ENCODE peak calls at places on chromosomes 1 and 21, in nine cellular contexts. E is CD8-positive, alpha-beta memory T cell; A is GM12892; U is RCC 7860; W is mucosa of gallbladder; K is AG10803; H is GM23248; O is stimulated activated CD4-positive, alpha-beta T cell treated with anti-CD3 and anti-CD28 coated beads, Interleukin-1b, Interleukin-23, amount 100 ng/mL, for 1 hour; I is activated T-helper 1 cell treated with Interleukin-2 at 50 U/mL for 16 hours. T is an unnamed sample.

GRCh38 chr21:35563885-35564451 is 496.4 kb downstream of the SETD4 start:
- DNase-seq in K (peak), I (no peak), E (no peak), U (no peak), H (peak), A (no peak), W (peak), O (no peak), T (peak)

GRCh38 chr1:22790232-22791008 is 79.8 kb downstream of the EPHB2 start:
- DNase-seq in E (no peak), H (no peak), O (no peak), W (no peak), K (no peak), I (no peak), U (no peak), A (no peak), T (no peak)

GRCh38 chr1:119097380-119097779 is 43.1 kb downstream of the WARS2 start:
- DNase-seq in K (peak), O (no peak), H (peak), W (no peak), E (no peak), A (no peak), U (no peak), I (no peak), T (no peak)

GRCh38 chr21:15275615-15276228 is 210.9 kb upstream of the NRIP1 start:
- DNase-seq in A (no peak), O (no peak), W (no peak), H (peak), I (no peak), E (no peak), U (no peak), K (no peak), T (no peak)

GRCh38 chr1:74767490-74767889 is 34.5 kb downstream of the TYW3 start:
- DNase-seq in W (no peak), A (no peak), U (no peak), E (no peak), I (no peak), O (no peak), K (peak), H (peak), T (peak)

GRCh38 chr1:1236176-1236763 is 4.2 kb downstream of the B3GALT6 start:
- DNase-seq in K (no peak), O (no peak), H (no peak), A (no peak), U (no peak), E (no peak), W (no peak), I (no peak), T (no peak)

GRCh38 chr1:29709711-29710169 is 473.4 kb downstream of the PTPRU start:
- DNase-seq in A (no peak), K (peak), U (peak), W (no peak), E (no peak), O (no peak), H (peak), I (no peak), T (no peak)

GRCh38 chr1:58361134-58361533 is 185.4 kb downstream of the OMA1 start:
- DNase-seq in K (no peak), H (no peak), U (no peak), A (no peak), I (no peak), O (no peak), W (no peak), E (no peak), T (no peak)

GRCh38 chr1:145782166-145783099 is 41.5 kb downstream of the RNF115 start:
- DNase-seq in K (peak), A (no peak), E (no peak), H (peak), U (peak), W (no peak), I (no peak), O (no peak), T (peak)

GRCh38 chr1:5492861-5493260 is 499.4 kb downstream of the NPHP4 start:
- DNase-seq in W (no peak), A (no peak), E (no peak), H (no peak), U (no peak), O (no peak), I (no peak), K (no peak), T (no peak)

GRCh38 chr1:222182641-222183040 is 365.3 kb downstream of the HHIPL2 start:
- DNase-seq in A (no peak), H (peak), U (no peak), W (no peak), O (no peak), K (no peak), E (no peak), I (no peak), T (no peak)

GRCh38 chr1:99621340-99621901 is 24.5 kb upstream of the PALMD start:
- DNase-seq in I (no peak), A (no peak), H (no peak), O (no peak), W (no peak), E (no peak), U (no peak), K (no peak), T (no peak)

GRCh38 chr1:51506537-51506936 is 12.5 kb downstream of the EPS15 start:
- DNase-seq in I (no peak), O (no peak), W (no peak), H (peak), K (peak), A (no peak), E (no peak), U (no peak), T (no peak)

GRCh38 chr1:189962171-189962570 is 515.5 kb downstream of the BRINP3 start:
- DNase-seq in U (no peak), O (no peak), W (no peak), E (no peak), A (no peak), H (peak), I (no peak), K (peak), T (peak)

GRCh38 chr1:110645962-110646735 is 28.6 kb downstream of the KCNA3 start:
- DNase-seq in W (no peak), O (no peak), U (no peak), A (no peak), I (no peak), H (peak), E (no peak), K (peak), T (peak)

GRCh38 chr1:182087951-182088350 is 26.4 kb upstream of the ZNF648 start:
- DNase-seq in I (no peak), O (no peak), A (no peak), W (no peak), E (no peak), K (no peak), H (no peak), U (no peak), T (no peak)

GRCh38 chr1:10779201-10779600 is 17.2 kb downstream of the CASZ1 start:
- DNase-seq in A (no peak), U (peak), W (peak), O (no peak), E (no peak), H (no peak), I (no peak), K (no peak), T (no peak)

GRCh38 chr21:43767980-43768867 is 7.9 kb downstream of the CSTB start:
- DNase-seq in E (no peak), K (peak), H (peak), A (no peak), O (no peak), U (peak), I (no peak), W (peak), T (no peak)

GRCh38 chr1:6113116-6113515 is 67.0 kb downstream of the CHD5 start:
- DNase-seq in E (no peak), O (no peak), I (no peak), A (no peak), H (no peak), K (no peak), U (no peak), W (no peak), T (no peak)

GRCh38 chr1:235549361-235550139 is 45.3 kb upstream of the B3GALNT2 start:
- DNase-seq in H (no peak), K (no peak), W (no peak), A (no peak), I (no peak), E (no peak), U (no peak), O (no peak), T (no peak)

GRCh38 chr1:116751626-116752025 is 2.6 kb upstream of the CD2 start:
- DNase-seq in U (no peak), A (no peak), H (no peak), K (no peak), E (no peak), I (no peak), W (no peak), O (no peak), T (no peak)

GRCh38 chr1:24558902-24559791 is 3.3 kb downstream of the NCMAP start:
- DNase-seq in W (peak), E (no peak), H (peak), O (no peak), K (peak), U (peak), A (no peak), I (no peak), T (peak)

GRCh38 chr1:24998554-24999245 is 68.6 kb upstream of the RUNX3 start:
- DNase-seq in A (no peak), O (no peak), K (no peak), E (no peak), W (no peak), H (no peak), I (no peak), U (no peak), T (no peak)

GRCh38 chr1:226904772-226905171 is 34.4 kb downstream of the PSEN2 start:
- DNase-seq in W (no peak), H (no peak), O (no peak), U (no peak), E (no peak), A (no peak), K (no peak), I (no peak), T (no peak)

GRCh38 chr1:172408958-172409357 is 11.5 kb upstream of the C1orf105 start:
- DNase-seq in K (peak), I (no peak), U (no peak), E (no peak), W (no peak), O (no peak), A (no peak), H (peak), T (no peak)

GRCh38 chr1:20158358-20159070 is 19.4 kb downstream of the PLA2G2F start:
- DNase-seq in I (no peak), W (no peak), O (no peak), A (no peak), K (no peak), H (no peak), E (no peak), U (no peak), T (no peak)

T was measured in HS-27A.